ENCODE peak calls at places on chromosomes 16 and 17, in five cellular contexts. T, P, S, R and V are unnamed samples. For H3K4me1, the result is how much of the 10 kb centered on the place peaks cover.

GRCh38 chr16:84735846-84736586 is 36.2 kb downstream of the USP10 start:
- DNase-seq in T (no peak), P (peak), S (peak), R (no peak), V (peak)

GRCh38 chr16:1342526-1343427 is 8.9 kb downstream of the TSR3 start:
- DNase-seq in T (peak), P (peak), S (peak), R (peak), V (peak)

GRCh38 chr17:17750881-17751280 is 69.6 kb downstream of the RAI1 start:
- DNase-seq in T (no peak), P (no peak), S (peak), R (no peak), V (no peak)

GRCh38 chr17:64226132-64226531 is 36.9 kb downstream of the TEX2 start:
- DNase-seq in T (no peak), P (peak), S (no peak), R (no peak), V (no peak)

GRCh38 chr17:40025559-40025958 is 10.3 kb downstream of the CSF3 start:
- DNase-seq in T (no peak), P (no peak), S (no peak), R (no peak), V (no peak)

GRCh38 chr17:9937164-9937835 is 32.2 kb upstream of the RCVRN start:
- DNase-seq in T (no peak), P (peak), S (peak), R (no peak), V (no peak)

GRCh38 chr17:39640493-39641118 is 3.7 kb downstream of the STARD3 start:
- DNase-seq in T (no peak), P (no peak), S (no peak), R (no peak), V (no peak)

GRCh38 chr16:75392911-75393310 is 40.4 kb downstream of the CFDP1 start:
- DNase-seq in T (no peak), P (no peak), S (no peak), R (no peak), V (no peak)

GRCh38 chr17:75875182-75875939 is 3.0 kb downstream of the TRIM47 start:
- DNase-seq in T (no peak), P (no peak), S (peak), R (no peak), V (no peak)

GRCh38 chr17:32546031-32546444 is 59.2 kb downstream of the CDK5R1 start:
- DNase-seq in T (peak), P (peak), S (no peak), R (no peak), V (no peak)

GRCh38 chr16:1363501-1364041 is 11.8 kb downstream of the GNPTG start:
- DNase-seq in T (peak), P (peak), S (peak), R (no peak), V (peak)

GRCh38 chr17:66989579-66989978 is 25.1 kb downstream of the CACNG4 start:
- DNase-seq in T (no peak), P (no peak), S (no peak), R (no peak), V (no peak)

GRCh38 chr16:69048328-69049120 is 56.9 kb upstream of the HAS3 start:
- DNase-seq in T (no peak), P (no peak), S (no peak), R (no peak), V (no peak)

GRCh38 chr17:45013021-45013997 is 38.1 kb downstream of the DCAKD start:
- DNase-seq in T (peak), P (no peak), S (no peak), R (no peak), V (no peak)

GRCh38 chr16:85789773-85790172 is 9.6 kb downstream of the EMC8 start:
- DNase-seq in T (no peak), P (no peak), S (no peak), R (no peak), V (no peak)

GRCh38 chr16:17228048-17228707 is 242.6 kb downstream of the XYLT1 start:
- DNase-seq in T (no peak), P (peak), S (no peak), R (no peak), V (no peak)

GRCh38 chr17:81066072-81066471 is 31.1 kb downstream of the BAIAP2 start:
- DNase-seq in T (no peak), P (no peak), S (no peak), R (no peak), V (no peak)

GRCh38 chr17:18107971-18108370 is 585 bp upstream of the MYO15A start:
- DNase-seq in T (no peak), P (no peak), S (no peak), R (no peak), V (no peak)

GRCh38 chr17:27244481-27245223 is 49.3 kb upstream of the WSB1 start:
- DNase-seq in T (peak), P (peak), S (peak), R (peak), V (no peak)

GRCh38 chr16:56589141-56590039 is at the start of gene MT3:
- DNase-seq in T (peak), P (peak), S (peak), R (no peak), V (no peak)

DNA sequence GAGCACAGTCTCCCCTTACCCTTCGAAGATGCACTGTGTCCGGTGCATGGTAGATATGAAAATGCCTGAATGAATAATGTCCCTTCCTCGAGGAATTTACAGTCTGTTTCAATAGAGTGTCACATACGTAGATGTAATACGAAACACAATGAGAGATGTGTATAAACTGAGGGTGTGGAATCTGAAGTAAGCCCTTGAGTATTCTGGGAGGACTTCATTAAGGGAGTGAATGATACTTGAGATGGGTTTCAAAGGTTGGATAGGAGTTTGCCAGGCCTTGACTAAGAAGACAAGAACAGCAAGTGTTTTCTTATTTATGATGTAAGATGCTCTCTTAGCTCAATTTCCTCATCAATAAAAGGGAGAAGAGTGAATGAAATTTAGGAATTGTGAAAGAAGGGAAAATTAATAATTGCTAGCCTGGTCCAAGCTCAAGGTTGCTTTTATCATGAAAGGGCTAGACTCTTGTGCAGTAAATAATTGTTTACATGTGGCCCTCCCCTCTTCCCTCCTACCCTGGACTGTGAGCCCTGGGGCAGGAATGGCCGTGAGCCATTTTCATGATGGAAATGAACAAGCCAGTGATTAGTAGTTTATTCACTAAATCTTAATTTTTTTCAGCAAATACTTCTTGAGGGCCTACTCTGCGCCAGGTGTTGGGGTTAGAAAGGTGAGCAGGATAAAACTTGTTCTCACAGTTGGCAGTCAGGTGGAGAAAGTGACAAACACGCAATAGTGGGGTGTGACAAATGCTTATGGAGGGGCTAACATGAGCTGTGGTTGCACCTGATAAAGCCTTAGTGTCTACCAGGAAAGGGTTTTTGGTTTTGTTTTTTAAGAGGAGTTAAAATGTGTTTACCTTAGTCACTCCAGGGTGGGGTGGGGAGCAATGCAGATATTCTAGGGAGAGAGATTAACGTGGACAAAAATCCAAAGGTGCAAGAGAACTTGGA is 1.6 kb downstream of the KIF22 start:
- DNase-seq in T (no peak), P (no peak), S (no peak), R (no peak), V (no peak)
- H3K4me3 ChIP-seq in T (peak), P (peak), S (no peak), R (no peak), V (peak)

GRCh38 chr17:57915980-57916757 is 39.0 kb downstream of the CUEDC1 start:
- DNase-seq in T (peak), P (no peak), S (no peak), R (no peak), V (no peak)

GRCh38 chr17:57913576-57914273 is 41.5 kb downstream of the CUEDC1 start:
- DNase-seq in T (no peak), P (no peak), S (no peak), R (no peak), V (no peak)

GRCh38 chr17:57911834-57912673 is 43.2 kb downstream of the CUEDC1 start:
- DNase-seq in T (peak), P (peak), S (peak), R (peak), V (no peak)

GRCh38 chr17:57915532-57915931 is 39.7 kb downstream of the CUEDC1 start:
- DNase-seq in T (no peak), P (no peak), S (no peak), R (no peak), V (no peak)

GRCh38 chr17:57914274-57915147 is 40.7 kb downstream of the CUEDC1 start:
- DNase-seq in T (no peak), P (no peak), S (no peak), R (no peak), V (no peak)
- H3K4me1 ChIP-seq in T (under half), P (under half), S (under half), R (under half), V (under half)

GRCh38 chr17:82858376-82859126 is 18.7 kb upstream of the ZNF750 start:
- DNase-seq in T (no peak), P (no peak), S (no peak), R (no peak), V (peak)
- H3K4me3 ChIP-seq in T (no peak), P (no peak), S (no peak), R (no peak), V (no peak)

DNA sequence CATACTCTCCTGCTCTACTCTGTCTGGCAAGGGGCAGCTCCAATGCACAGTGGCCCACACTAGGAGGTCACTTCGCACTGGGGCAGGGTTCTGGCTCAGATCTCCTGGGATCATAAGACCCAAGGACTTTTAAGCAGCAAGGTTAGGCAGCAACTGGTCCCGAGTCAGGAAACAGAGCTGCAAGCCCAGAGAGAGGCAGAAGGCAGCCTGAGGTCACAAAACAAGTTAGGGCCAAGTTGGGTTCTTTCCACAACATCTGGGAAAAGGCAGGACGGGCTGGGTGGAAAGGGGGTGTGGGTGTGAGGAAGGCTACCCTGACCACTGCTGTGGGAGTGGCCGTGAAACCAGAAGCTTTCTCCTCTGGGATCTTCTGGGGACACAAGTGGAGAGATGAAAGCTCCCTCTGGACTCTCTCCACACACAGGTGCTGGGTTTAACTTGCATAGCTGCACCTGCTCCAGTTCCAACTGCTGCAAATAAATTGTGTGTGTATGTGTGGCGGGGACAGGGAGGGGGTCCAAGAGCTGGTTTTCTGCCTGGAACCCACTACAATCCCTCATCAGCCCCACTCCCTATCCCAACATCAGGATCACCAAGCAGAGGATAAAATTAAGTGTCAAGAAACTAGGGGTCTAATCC is 8.0 kb upstream of the TSPOAP1 start:
- DNase-seq in T (no peak), P (peak), S (no peak), R (no peak), V (no peak)
- H3K4me1 ChIP-seq in T (under half), P (under half), S (under half), R (under half), V (half or more)

GRCh38 chr17:29138991-29139682 is 41.1 kb downstream of the MYO18A start:
- DNase-seq in T (no peak), P (no peak), S (peak), R (no peak), V (no peak)

GRCh38 chr17:29140051-29140582 is 40.1 kb downstream of the MYO18A start:
- DNase-seq in T (peak), P (peak), S (peak), R (peak), V (peak)

GRCh38 chr17:29140631-29141483 is 39.3 kb downstream of the MYO18A start:
- DNase-seq in T (peak), P (no peak), S (no peak), R (no peak), V (peak)

GRCh38 chr17:29143894-29144293 is 36.3 kb downstream of the MYO18A start:
- DNase-seq in T (peak), P (no peak), S (no peak), R (no peak), V (no peak)

DNA sequence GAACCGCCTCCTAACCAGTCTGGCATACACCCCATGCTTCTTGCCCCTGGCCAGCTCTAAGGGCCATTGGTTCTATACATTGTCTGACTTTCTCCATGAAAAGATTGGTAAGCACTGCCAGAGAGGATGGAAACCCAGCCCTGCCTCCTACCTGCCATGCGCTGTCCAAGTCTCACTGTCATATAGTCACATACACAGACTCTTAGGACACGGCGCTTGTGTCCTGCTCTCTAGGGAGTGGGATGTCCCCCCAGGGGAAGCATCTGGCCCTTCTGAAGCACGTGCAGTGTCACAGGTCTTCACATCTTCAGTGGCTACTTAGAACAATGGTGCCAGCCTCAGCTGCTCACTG is 38.7 kb downstream of the MYO18A start:
- DNase-seq in T (no peak), P (no peak), S (no peak), R (no peak), V (no peak)
- H3K4me3 ChIP-seq in T (no peak), P (no peak), S (no peak), R (peak), V (peak)